ENCODE peak calls at places on chromosome 19, in seven cellular contexts. I is suprapubic skin, R is A549, O is body of pancreas, S is IMR-90, L is NB4, Y is endothelial cell of umbilical vein. Q is an unnamed sample.

GRCh38 chr19:4232614-4233281 is 3.4 kb downstream of the EBI3 start:
- DNase-seq in I (no peak), O (no peak), S (no peak), Y (no peak), L (peak; percentile 12), R (no peak), Q (no peak)

GRCh38 chr19:52296773-52297600 is at the start of gene ZNF480:
- DNase-seq in O (peak; percentile 91), Y (peak; percentile 75), L (peak; percentile 78), I (peak; percentile 93), R (peak; percentile 63), S (peak; percentile 73), Q (peak; percentile 97)

GRCh38 chr19:39211731-39212376 is 7.8 kb upstream of the SYCN start:
- DNase-seq in I (no peak), S (no peak), L (no peak), R (no peak), O (no peak), Y (no peak), Q (no peak)

GRCh38 chr19:989381-990081 is 5.4 kb downstream of the WDR18 start:
- DNase-seq in O (peak; percentile 13), R (no peak), L (no peak), I (no peak), S (no peak), Y (no peak), Q (no peak)

GRCh38 chr19:811007-811434 is 10.7 kb downstream of the PLPPR3 start:
- DNase-seq in Y (no peak), L (peak; percentile 45), R (no peak), I (no peak), O (no peak), S (no peak), Q (no peak)

GRCh38 chr19:4908781-4909171 is 525 bp upstream of the UHRF1 start:
- DNase-seq in Y (no peak), S (no peak), R (no peak), O (no peak), I (no peak), L (no peak), Q (no peak)

GRCh38 chr19:21210037-21210621 is 68.3 kb downstream of the ZNF431 start:
- DNase-seq in L (no peak), I (no peak), S (no peak), R (no peak), Y (no peak), O (no peak), Q (no peak)

GRCh38 chr19:21328402-21328801 is 808 bp downstream of the ZNF708 start:
- DNase-seq in S (no peak), I (no peak), O (no peak), L (peak; percentile 41), R (no peak), Y (no peak), Q (no peak)

GRCh38 chr19:7969560-7969949 is 26.1 kb upstream of the TIMM44 start:
- DNase-seq in I (no peak), S (no peak), Y (no peak), O (no peak), L (no peak), R (no peak), Q (no peak)

GRCh38 chr19:8131517-8131916 is 17.9 kb downstream of the FBN3 start:
- DNase-seq in R (no peak), Y (no peak), S (no peak), I (no peak), O (no peak), L (no peak), Q (no peak)

GRCh38 chr19:9913237-9914000 is 22.9 kb downstream of the OLFM2 start:
- DNase-seq in R (peak; percentile 29), O (peak; percentile 31), Y (no peak), I (no peak), S (no peak), L (no peak), Q (no peak)

GRCh38 chr19:48292798-48293197 is 22.9 kb downstream of the ZNF114 start:
- DNase-seq in L (peak; percentile 47), R (no peak), Y (no peak), S (peak; percentile 93), I (no peak), O (no peak), Q (no peak)

GRCh38 chr19:47111081-47111589 is 2.4 kb downstream of the ZC3H4 start:
- DNase-seq in O (no peak), L (peak; percentile 86), Y (peak; percentile 21), I (no peak), R (no peak), S (no peak), Q (peak; percentile 90)

GRCh38 chr19:8209111-8209964 is at the start of gene CERS4:
- DNase-seq in S (peak; percentile 20), I (peak; percentile 80), O (peak; percentile 86), R (peak; percentile 43), Y (no peak), L (peak; percentile 96), Q (peak; percentile 94)

GRCh38 chr19:10338940-10339339 is 484 bp downstream of the ICAM3 start:
- DNase-seq in R (no peak), I (no peak), S (no peak), L (no peak), O (no peak), Y (no peak), Q (no peak)

GRCh38 chr19:36605101-36605838 is at the start of gene ZNF382:
- DNase-seq in S (peak; percentile 41), O (peak; percentile 56), L (peak; percentile 76), I (peak; percentile 79), R (no peak), Y (peak; percentile 60), Q (peak; percentile 85)

GRCh38 chr19:42066075-42066754 is 3.8 kb downstream of the GRIK5 start:
- DNase-seq in S (peak; percentile 19), I (no peak), R (no peak), L (no peak), O (no peak), Y (no peak), Q (no peak)

GRCh38 chr19:50968709-50969412 is 530 bp downstream of the KLK6 start:
- DNase-seq in R (no peak), L (no peak), Y (no peak), O (no peak), I (no peak), S (no peak), Q (no peak)

GRCh38 chr19:2282062-2282861 is at the start of gene PEAK3:
- DNase-seq in L (peak; percentile 91), O (peak; percentile 54), I (peak; percentile 91), R (no peak), Y (peak; percentile 12), S (peak; percentile 24), Q (peak; percentile 66)

GRCh38 chr19:2282862-2283237 is 875 bp upstream of the PEAK3 start:
- DNase-seq in I (no peak), O (no peak), Y (no peak), R (no peak), S (no peak), L (no peak), Q (no peak)

GRCh38 chr19:2283835-2284507 is 2.0 kb upstream of the PEAK3 start:
- DNase-seq in R (no peak), Y (no peak), L (no peak), S (no peak), O (no peak), I (no peak), Q (no peak)

GRCh38 chr19:2278504-2279158 is 3.3 kb downstream of the PEAK3 start:
- DNase-seq in S (no peak), O (no peak), R (no peak), L (no peak), Y (no peak), I (no peak), Q (no peak)

GRCh38 chr19:2280633-2281264 is 1.2 kb downstream of the PEAK3 start:
- DNase-seq in R (no peak), Y (no peak), L (no peak), O (peak; percentile 82), I (no peak), S (no peak), Q (no peak)
- TF ChIP-seq CTCF in R (no peak), Y (no peak), L (no peak), O (no peak), I (no peak), S (no peak), Q (no peak)

GRCh38 chr19:13839193-13839937 is 37.6 kb upstream of the NANOS3 start:
- DNase-seq in O (peak; percentile 79), S (peak; percentile 84), R (no peak), I (peak; percentile 96), L (peak; percentile 94), Y (peak; percentile 87), Q (peak; percentile 90)

GRCh38 chr19:13842294-13843103 is 34.4 kb upstream of the NANOS3 start:
- DNase-seq in S (peak; percentile 65), Y (peak; percentile 70), O (peak; percentile 86), I (peak; percentile 96), R (no peak), L (peak; percentile 77), Q (peak; percentile 97)

GRCh38 chr19:13841339-13842293 is 35.3 kb upstream of the NANOS3 start:
- DNase-seq in S (no peak), L (peak; percentile 63), Y (no peak), O (peak; percentile 77), R (no peak), I (peak; percentile 88), Q (peak; percentile 96)

GRCh38 chr19:13839938-13840750 is 36.8 kb upstream of the NANOS3 start:
- DNase-seq in S (peak; percentile 51), I (peak; percentile 88), R (no peak), L (peak; percentile 68), O (no peak), Y (peak; percentile 47), Q (no peak)

DNA sequence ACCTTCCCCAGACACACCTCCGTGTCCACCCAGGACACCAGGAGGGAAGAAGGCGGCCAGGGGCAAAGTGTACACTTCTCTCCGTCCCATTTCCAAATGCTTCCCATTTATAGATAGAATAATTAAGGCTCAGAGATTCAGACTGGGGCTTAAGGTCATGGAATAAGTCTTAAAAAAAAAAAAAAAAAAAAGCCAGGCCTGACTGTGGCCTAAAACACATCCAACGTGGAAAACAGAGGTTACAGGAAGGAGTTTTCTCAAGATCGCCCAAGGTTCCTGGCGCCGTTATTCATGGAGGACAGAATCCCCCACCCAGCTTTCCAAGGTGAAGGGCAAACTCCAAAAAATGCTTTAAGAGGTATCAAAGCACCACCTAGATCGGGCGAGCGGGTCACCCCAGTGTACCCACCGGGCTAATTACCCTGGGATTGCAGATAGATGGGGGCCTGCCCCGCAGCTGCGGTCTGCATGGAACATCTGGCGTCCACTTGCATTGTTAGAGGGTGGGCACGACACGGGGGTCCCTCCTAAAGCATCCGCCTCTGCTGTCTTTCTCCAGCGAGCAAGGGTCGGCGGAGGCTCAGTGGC is 36.1 kb upstream of the NANOS3 start:
- DNase-seq in R (no peak), I (peak; percentile 78), L (no peak), Y (no peak), O (no peak), S (no peak), Q (no peak)
- TF ChIP-seq POLR2A in R (no peak), I (no peak), L (peak; percentile 48), Y (no peak), O (no peak), S (no peak), Q (no peak)

GRCh38 chr19:34171877-34172660 is at the start of gene LSM14A:
- DNase-seq in I (peak; percentile 95), Y (peak; percentile 85), R (peak; percentile 98), L (peak; percentile 87), O (peak; percentile 93), S (peak; percentile 89), Q (peak; percentile 89)
- TF ChIP-seq CTCF in I (no peak), Y (no peak), R (no peak), L (no peak), O (no peak), S (no peak), Q (no peak)

DNA sequence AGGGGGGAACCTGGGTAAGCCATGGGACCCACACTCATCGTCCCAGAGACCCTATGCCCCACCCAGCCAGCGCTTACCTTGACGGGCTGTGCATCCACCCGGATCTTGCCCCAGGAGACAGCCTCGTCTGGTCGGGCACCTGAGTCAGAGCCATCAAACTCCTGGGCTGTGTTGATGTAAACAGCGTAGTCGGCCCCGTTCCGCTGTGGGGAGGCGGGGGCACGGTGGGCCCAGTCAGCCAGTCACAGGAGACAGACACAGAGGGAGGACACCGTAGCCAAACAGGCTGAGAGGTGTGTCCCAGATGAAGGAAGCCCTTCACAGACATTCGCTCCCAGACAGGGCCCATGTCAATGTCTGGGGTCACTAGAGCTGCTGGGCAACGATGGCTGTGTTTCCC is 5.7 kb downstream of the DHPS start:
- DNase-seq in R (no peak), S (no peak), O (no peak), Y (no peak), I (no peak), L (no peak), Q (no peak)
- TF ChIP-seq POLR2A in R (no peak), S (no peak), O (no peak), Y (no peak), I (no peak), L (no peak), Q (no peak)